ENCODE peak calls at places on chromosomes 2 and 18, in five cellular contexts. W is activated effector memory CD4-positive, alpha-beta T cell treated with anti-CD3 and anti-CD28 coated beads, Interleukin-2, amount 50 U/mL, for 16 hours; G is Right ventricle myocardium superior; P is activated CD8-positive, alpha-beta memory T cell treated with anti-CD3 and anti-CD28 coated beads, Interleukin-2, amount 10 ng/mL, durations not matched to agents 7 days and 5 days; V is NCI-H2171 treated with DMSO at 0.1 percent for 48 hours. X is an unnamed sample.

GRCh38 chr2:49154140-49154539 is at the start of gene FSHR:
- DNase-seq in W (no peak), G (no peak), P (no peak), V (no peak), X (no peak)

GRCh38 chr2:64880193-64880951 is 108.8 kb upstream of the SLC1A4 start:
- DNase-seq in W (no peak), G (no peak), P (no peak), V (no peak), X (no peak)

GRCh38 chr2:32355976-32356734 is 668 bp upstream of the BIRC6 start:
- DNase-seq in W (no peak), G (no peak), P (no peak), V (peak; percentile 49), X (no peak)

GRCh38 chr2:235416816-235417499 is 76.9 kb upstream of the AGAP1 start:
- DNase-seq in W (no peak), G (no peak), P (no peak), V (no peak), X (no peak)

GRCh38 chr2:85175369-85176299 is 42.4 kb downstream of the TCF7L1 start:
- DNase-seq in W (no peak), G (no peak), P (no peak), V (no peak), X (no peak)

GRCh38 chr18:76351961-76352581 is 143.0 kb downstream of the ZNF516 start:
- DNase-seq in W (no peak), G (peak; percentile 63), P (no peak), V (peak; percentile 71), X (no peak)

GRCh38 chr18:58272779-58273500 is 228.9 kb downstream of the NEDD4L start:
- DNase-seq in W (no peak), G (no peak), P (no peak), V (no peak), X (no peak)

GRCh38 chr2:176110975-176111663 is 4.0 kb downstream of the HOXD11 start:
- DNase-seq in W (no peak), G (no peak), P (no peak), V (peak; percentile 67), X (peak; percentile 19)

GRCh38 chr2:3628241-3628679 is 29.7 kb upstream of the ALLC start:
- DNase-seq in W (peak; percentile 47), G (no peak), P (peak; percentile 26), V (no peak), X (no peak)

GRCh38 chr18:52670903-52671302 is 330.9 kb downstream of the DCC start:
- DNase-seq in W (no peak), G (no peak), P (no peak), V (peak; percentile 29), X (no peak)

GRCh38 chr18:34592961-34593382 is 117.1 kb upstream of the DTNA start:
- DNase-seq in W (no peak), G (peak; percentile 71), P (no peak), V (no peak), X (no peak)

GRCh38 chr2:96345403-96345802 is 9.8 kb downstream of the NCAPH start:
- DNase-seq in W (no peak), G (no peak), P (no peak), V (no peak), X (no peak)

GRCh38 chr18:49494660-49495059 is 7.6 kb upstream of the C18orf32 start:
- DNase-seq in W (no peak), G (no peak), P (no peak), V (no peak), X (no peak)

GRCh38 chr2:52936029-52936428 is 831.6 kb upstream of the CHAC2 start:
- DNase-seq in W (no peak), G (no peak), P (no peak), V (no peak), X (no peak)

GRCh38 chr2:239889641-239890055 is 135.5 kb downstream of the NDUFA10 start:
- DNase-seq in W (peak; percentile 22), G (peak; percentile 60), P (no peak), V (no peak), X (no peak)

GRCh38 chr18:57803119-57803969 is at the start of gene ATP8B1:
- DNase-seq in W (no peak), G (peak; percentile 86), P (no peak), V (no peak), X (no peak)

GRCh38 chr2:60554649-60555065 is 1.2 kb upstream of the BCL11A start:
- DNase-seq in W (no peak), G (peak; percentile 42), P (no peak), V (peak; percentile 60), X (no peak)

GRCh38 chr2:227443889-227444568 is 27.9 kb upstream of the AGFG1 start:
- DNase-seq in W (no peak), G (no peak), P (no peak), V (no peak), X (no peak)

GRCh38 chr2:239690651-239691631 is 290.1 kb upstream of the HDAC4 start:
- DNase-seq in W (no peak), G (no peak), P (no peak), V (peak; percentile 39), X (no peak)

GRCh38 chr2:174236429-174236828 is 11.9 kb downstream of the OLA1 start:
- DNase-seq in W (no peak), G (no peak), P (no peak), V (no peak), X (no peak)

GRCh38 chr2:202035941-202036372 is 2.3 kb downstream of the FZD7 start:
- DNase-seq in W (no peak), G (peak; percentile 49), P (no peak), V (no peak), X (no peak)

GRCh38 chr2:3627500-3628100 is 30.4 kb upstream of the ALLC start:
- DNase-seq in W (peak; percentile 30), G (no peak), P (peak; percentile 9), V (no peak), X (no peak)

GRCh38 chr18:59140287-59140885 is 702 bp downstream of the SEC11C start:
- DNase-seq in W (no peak), G (no peak), P (no peak), V (no peak), X (peak; percentile 6)

GRCh38 chr2:214575030-214575949 is 164.4 kb downstream of the VWC2L start:
- DNase-seq in W (no peak), G (no peak), P (no peak), V (no peak), X (no peak)

GRCh38 chr2:121897335-121897970 is 142.0 kb downstream of the TSN start:
- DNase-seq in W (no peak), G (no peak), P (no peak), V (peak; percentile 67), X (peak; percentile 22)

GRCh38 chr2:128309341-128310093 is 9.2 kb downstream of the HS6ST1 start:
- DNase-seq in W (peak; percentile 61), G (peak; percentile 72), P (peak; percentile 37), V (peak; percentile 10), X (no peak)

GRCh38 chr2:165016772-165017411 is 61.6 kb upstream of the SLC38A11 start:
- DNase-seq in W (no peak), G (no peak), P (no peak), V (peak; percentile 63), X (no peak)

GRCh38 chr2:69012310-69013122 is 463 bp upstream of the ANTXR1 start:
- DNase-seq in W (peak; percentile 80), G (peak; percentile 85), P (peak; percentile 58), V (peak; percentile 86), X (no peak)

GRCh38 chr2:190344275-190344827 is 962 bp downstream of the INPP1 start:
- DNase-seq in W (no peak), G (peak; percentile 58), P (peak; percentile 51), V (no peak), X (peak; percentile 65)

GRCh38 chr18:67302043-67302442 is 214.5 kb downstream of the DSEL start:
- DNase-seq in W (no peak), G (no peak), P (no peak), V (no peak), X (no peak)

GRCh38 chr18:9016819-9017169 is 85.7 kb upstream of the NDUFV2 start:
- DNase-seq in W (no peak), G (no peak), P (no peak), V (peak; percentile 37), X (no peak)

GRCh38 chr2:147588191-147588590 is 256.6 kb upstream of the ACVR2A start:
- DNase-seq in W (no peak), G (no peak), P (no peak), V (peak; percentile 18), X (no peak)

GRCh38 chr2:182014284-182014683 is 28.6 kb downstream of the PPP1R1C start:
- DNase-seq in W (no peak), G (peak; percentile 27), P (no peak), V (no peak), X (no peak)

GRCh38 chr2:224722250-224722649 is 6.1 kb upstream of the CCDC195 start:
- DNase-seq in W (no peak), G (no peak), P (no peak), V (peak; percentile 66), X (no peak)

GRCh38 chr18:62781893-62782292 is 66.6 kb downstream of the PHLPP1 start:
- DNase-seq in W (no peak), G (no peak), P (no peak), V (no peak), X (no peak)

GRCh38 chr2:177346192-177346591 is 46.4 kb upstream of the AGPS start:
- DNase-seq in W (no peak), G (no peak), P (no peak), V (no peak), X (no peak)

GRCh38 chr2:119252186-119253113 is 28.8 kb downstream of the STEAP3 start:
- DNase-seq in W (no peak), G (no peak), P (no peak), V (no peak), X (no peak)

GRCh38 chr2:205990104-205990503 is 95.9 kb downstream of the INO80D start:
- DNase-seq in W (no peak), G (no peak), P (no peak), V (no peak), X (no peak)

GRCh38 chr2:152578573-152578972 is 138.7 kb downstream of the PRPF40A start:
- DNase-seq in W (no peak), G (no peak), P (no peak), V (no peak), X (no peak)

GRCh38 chr2:47043142-47043890 is 111.8 kb downstream of the STPG4 start:
- DNase-seq in W (no peak), G (peak; percentile 73), P (no peak), V (peak; percentile 91), X (no peak)

X was measured in NK-92 treated with Interleukin-12 subunit alpha and Interleukin-12 subunit beta, amount 100 ng/mL, for 24 hours.